ENCODE peak calls at places on chromosome 3, in five cellular contexts. H, A, L, I and Q are unnamed samples.

GRCh38 chr3:180319461-180319860 is 282.5 kb upstream of the TTC14 start:
- DNase-seq in L (no peak), A (no peak), I (no peak), H (no peak), Q (no peak)

GRCh38 chr3:45010718-45011355 is 15.3 kb upstream of the CLEC3B start:
- DNase-seq in H (no peak), I (no peak), A (no peak), L (no peak), Q (no peak)

GRCh38 chr3:49908378-49909199 is 4.9 kb upstream of the MST1R start:
- DNase-seq in A (no peak), I (no peak), L (no peak), H (no peak), Q (no peak)

GRCh38 chr3:356947-357346 is 160.4 kb downstream of the CHL1 start:
- DNase-seq in A (no peak), H (no peak), I (no peak), L (no peak), Q (no peak)

GRCh38 chr3:186996356-186996755 is 66.0 kb downstream of the ST6GAL1 start:
- DNase-seq in A (no peak), L (no peak), H (no peak), I (no peak), Q (peak)

GRCh38 chr3:14143826-14144225 is 19.0 kb downstream of the TMEM43 start:
- DNase-seq in I (no peak), A (peak), L (no peak), H (no peak), Q (no peak)

GRCh38 chr3:150623945-150624344 is 20.8 kb downstream of the SELENOT start:
- DNase-seq in L (no peak), H (no peak), I (no peak), A (no peak), Q (no peak)

GRCh38 chr3:75265897-75266296 is 398.2 kb upstream of the FRG2C start:
- DNase-seq in I (no peak), A (no peak), H (no peak), L (no peak), Q (no peak)

GRCh38 chr3:126355777-126356372 is 1.3 kb downstream of the KLF15 start:
- DNase-seq in I (no peak), H (peak), L (peak), A (no peak), Q (no peak)